ENCODE peak calls at places on chromosomes 6 and 20, in seven cellular contexts. W, Z, J, P, G, U and X are unnamed samples.

GRCh38 chr6:83258517-83258916 is 65.4 kb downstream of the RWDD2A start:
- DNase-seq in W (no peak), Z (no peak), J (no peak), P (no peak), G (no peak), U (no peak), X (no peak)

GRCh38 chr20:64101731-64102621 is 5.4 kb downstream of the NPBWR2 start:
- DNase-seq in W (peak; percentile 84), Z (peak; percentile 49), J (no peak), P (no peak), G (no peak), U (no peak), X (peak; percentile 80)

GRCh38 chr20:21719592-21720214 is 14.2 kb downstream of the PAX1 start:
- DNase-seq in W (no peak), Z (peak; percentile 58), J (peak; percentile 35), P (no peak), G (no peak), U (peak; percentile 68), X (no peak)

GRCh38 chr20:15836634-15837033 is 736.6 kb downstream of the KIF16B start:
- DNase-seq in W (no peak), Z (no peak), J (no peak), P (no peak), G (no peak), U (no peak), X (no peak)

GRCh38 chr6:108715832-108716231 is 132.4 kb upstream of the ARMC2 start:
- DNase-seq in W (no peak), Z (no peak), J (no peak), P (no peak), G (no peak), U (no peak), X (no peak)

GRCh38 chr20:595330-596308 is 14.5 kb downstream of the TCF15 start:
- DNase-seq in W (no peak), Z (no peak), J (no peak), P (no peak), G (no peak), U (no peak), X (no peak)

GRCh38 chr6:155549928-155550327 is 94.3 kb upstream of the NOX3 start:
- DNase-seq in W (no peak), Z (no peak), J (no peak), P (no peak), G (no peak), U (no peak), X (no peak)

GRCh38 chr6:144582939-144583613 is 297.9 kb downstream of the UTRN start:
- DNase-seq in W (peak; percentile 44), Z (no peak), J (no peak), P (no peak), G (peak; percentile 41), U (no peak), X (peak; percentile 23)

GRCh38 chr20:32798046-32798985 is 21.4 kb upstream of the MAPRE1 start:
- DNase-seq in W (no peak), Z (no peak), J (no peak), P (no peak), G (no peak), U (no peak), X (no peak)
- H3K4me1 ChIP-seq in W (peaks cover 3% of the 10 kb centered on the region), Z (no peaks in the 10 kb centered on the region), J (no peaks in the 10 kb centered on the region), P (no peaks in the 10 kb centered on the region), G (no peaks in the 10 kb centered on the region), U (no peaks in the 10 kb centered on the region), X (peaks cover 40% of the 10 kb centered on the region)

GRCh38 chr20:57214948-57215347 is 51.5 kb downstream of the BMP7 start:
- DNase-seq in W (no peak), Z (no peak), J (no peak), P (no peak), G (no peak), U (no peak), X (no peak)
- H3K27ac ChIP-seq in W (no peak overlapping the region), Z (no peak overlapping the region), J (no peak overlapping the region), P (no peak overlapping the region), G (no peak overlapping the region), U (no peak overlapping the region), X (no peak overlapping the region)

GRCh38 chr6:15290962-15291704 is 45.3 kb downstream of the JARID2 start:
- DNase-seq in W (no peak), Z (no peak), J (no peak), P (no peak), G (no peak), U (no peak), X (no peak)

GRCh38 chr6:15296249-15296648 is 50.4 kb downstream of the JARID2 start:
- DNase-seq in W (no peak), Z (no peak), J (no peak), P (no peak), G (no peak), U (no peak), X (no peak)

GRCh38 chr6:15293674-15294073 is 47.8 kb downstream of the JARID2 start:
- DNase-seq in W (no peak), Z (no peak), J (no peak), P (no peak), G (no peak), U (no peak), X (no peak)

GRCh38 chr6:15290067-15290641 is 44.3 kb downstream of the JARID2 start:
- DNase-seq in W (no peak), Z (no peak), J (no peak), P (no peak), G (no peak), U (no peak), X (no peak)

GRCh38 chr6:15292721-15293302 is 46.9 kb downstream of the JARID2 start:
- DNase-seq in W (no peak), Z (no peak), J (no peak), P (no peak), G (no peak), U (no peak), X (no peak)
- H3K27me3 ChIP-seq in W (no peaks in the 10 kb centered on the region), Z (no peaks in the 10 kb centered on the region), J (no peaks in the 10 kb centered on the region), P (no peaks in the 10 kb centered on the region), G (no peaks in the 10 kb centered on the region), U (no peaks in the 10 kb centered on the region), X (no peaks in the 10 kb centered on the region)

DNA sequence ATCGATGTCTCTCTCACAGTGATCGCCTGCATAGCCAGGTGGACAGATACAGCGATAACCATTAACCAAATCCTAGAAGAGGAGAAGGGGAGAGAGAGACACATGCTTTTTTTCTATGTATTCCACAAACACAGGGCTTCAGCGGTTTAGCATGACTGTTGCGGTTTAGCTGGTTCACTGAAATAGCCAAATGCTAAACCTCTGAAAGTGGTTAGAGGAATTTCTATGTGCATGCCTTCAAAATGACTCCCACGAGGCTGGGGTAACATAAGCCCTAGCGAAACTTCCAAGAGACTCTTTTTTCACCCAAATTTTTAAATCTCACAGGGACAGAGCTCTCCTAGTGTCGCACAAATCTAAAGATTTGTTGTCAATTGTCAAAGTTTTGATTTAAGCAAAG is 25.1 kb downstream of the JAG1 start:
- DNase-seq in W (no peak), Z (no peak), J (no peak), P (no peak), G (no peak), U (no peak), X (no peak)
- H3K4me1 ChIP-seq in W (no peaks in the 10 kb centered on the region), Z (peaks cover 13% of the 10 kb centered on the region), J (no peaks in the 10 kb centered on the region), P (peaks cover 90% of the 10 kb centered on the region), G (peaks cover 2% of the 10 kb centered on the region), U (peaks cover 19% of the 10 kb centered on the region), X (no peaks in the 10 kb centered on the region)

DNA sequence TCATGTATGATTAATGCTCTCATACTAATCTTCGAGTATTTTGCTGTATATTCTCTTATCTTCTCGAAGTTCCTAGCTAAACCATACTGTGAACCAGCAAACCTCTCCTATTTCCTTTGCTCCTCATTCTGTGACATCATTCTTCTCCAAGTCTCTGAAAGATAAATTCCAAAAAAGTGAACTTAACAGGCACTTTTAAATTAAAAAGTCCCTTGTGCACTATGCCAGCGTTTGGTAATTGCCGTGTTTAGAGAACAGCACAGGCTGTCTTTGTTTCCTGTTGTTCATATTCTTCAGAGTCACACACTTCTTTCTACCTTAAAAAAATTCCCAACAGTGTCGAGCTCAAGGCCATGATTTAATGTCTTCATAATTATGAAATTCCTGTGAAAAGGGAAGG is 188.4 kb upstream of the PHACTR1 start:
- DNase-seq in W (no peak), Z (no peak), J (no peak), P (no peak), G (no peak), U (no peak), X (no peak)
- H3K27ac ChIP-seq in W (no peak overlapping the region), Z (no peak overlapping the region), J (no peak overlapping the region), P (no peak overlapping the region), G (no peak overlapping the region), U (no peak overlapping the region), X (no peak overlapping the region)

DNA sequence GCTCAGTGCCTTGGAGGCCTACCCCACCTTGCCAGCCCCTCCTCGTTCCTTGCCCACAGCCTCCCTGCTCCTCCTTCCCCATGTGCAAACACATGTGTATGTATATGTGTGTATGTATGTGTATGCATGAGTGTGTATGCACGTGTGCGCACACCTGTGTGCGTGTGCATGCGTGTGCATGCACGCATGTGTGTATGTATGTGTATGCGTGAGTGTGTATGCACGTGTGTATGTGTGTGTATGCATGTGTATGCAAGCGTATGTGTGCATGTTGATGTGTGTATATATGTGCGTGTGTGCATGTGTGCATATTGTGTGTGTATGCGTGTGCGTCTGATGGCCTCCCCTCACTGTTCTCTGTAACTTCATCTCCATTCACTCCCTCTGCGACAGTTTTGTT is 74.7 kb downstream of the SRC start:
- DNase-seq in W (no peak), Z (no peak), J (no peak), P (no peak), G (no peak), U (no peak), X (no peak)
- H3K27me3 ChIP-seq in W (no peaks in the 10 kb centered on the region), Z (no peaks in the 10 kb centered on the region), J (peaks cover 49% of the 10 kb centered on the region), P (no peaks in the 10 kb centered on the region), G (no peaks in the 10 kb centered on the region), U (peaks cover 98% of the 10 kb centered on the region), X (no peaks in the 10 kb centered on the region)

GRCh38 chr20:50381053-50381732 is 129.0 kb upstream of the PTPN1 start:
- DNase-seq in W (no peak), Z (no peak), J (no peak), P (no peak), G (no peak), U (no peak), X (no peak)
- H3K4me1 ChIP-seq in W (peaks cover 27% of the 10 kb centered on the region), Z (peaks cover 43% of the 10 kb centered on the region), J (peaks cover 23% of the 10 kb centered on the region), P (peaks cover 55% of the 10 kb centered on the region), G (peaks cover 15% of the 10 kb centered on the region), U (peaks cover 93% of the 10 kb centered on the region), X (peaks cover 26% of the 10 kb centered on the region)

GRCh38 chr6:38346291-38347079 is 293.2 kb downstream of the BTBD9 start:
- DNase-seq in W (no peak), Z (no peak), J (no peak), P (no peak), G (no peak), U (no peak), X (no peak)
- H3K27ac ChIP-seq in W (no peak overlapping the region), Z (no peak overlapping the region), J (no peak overlapping the region), P (no peak overlapping the region), G (no peak overlapping the region), U (no peak overlapping the region), X (no peak overlapping the region)

DNA sequence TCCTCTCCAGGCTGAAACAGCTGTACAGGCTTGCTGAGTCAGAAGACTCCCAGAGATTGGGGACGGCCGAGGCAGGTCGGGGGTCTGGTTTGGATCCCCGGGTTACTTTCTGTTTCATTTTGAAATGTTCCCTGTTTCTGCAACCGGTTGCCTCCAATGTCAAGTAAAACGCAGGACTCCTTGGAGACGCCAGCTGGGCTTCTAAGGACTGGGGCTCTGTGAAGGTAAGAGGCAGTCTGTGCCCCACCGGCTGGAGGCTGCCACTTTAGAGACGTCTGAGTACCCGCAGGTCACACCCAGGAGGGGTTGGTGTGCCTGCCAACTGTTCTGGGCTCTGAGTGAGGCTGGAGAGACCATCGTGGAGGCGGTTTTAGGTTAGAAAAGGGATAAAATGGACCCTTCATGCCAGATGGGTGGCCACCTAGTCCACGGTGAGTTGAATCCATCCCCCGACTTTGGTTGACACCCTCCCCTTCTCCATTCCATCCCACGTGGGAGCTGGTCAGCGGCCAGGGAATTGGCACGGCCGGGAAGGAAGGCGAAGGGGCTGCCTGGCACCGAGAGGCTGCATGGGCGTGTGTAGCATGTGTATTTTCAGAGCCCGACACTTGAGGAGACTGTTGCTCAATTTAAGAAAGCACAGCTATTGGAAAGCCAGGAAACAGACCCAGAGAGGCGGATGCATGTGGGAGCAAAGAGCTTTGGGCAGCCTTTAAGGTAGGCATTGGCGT is 240.9 kb downstream of the PHACTR1 start:
- DNase-seq in W (peak; percentile 24), Z (peak; percentile 73), J (no peak), P (peak; percentile 63), G (peak; percentile 66), U (no peak), X (peak; percentile 52)
- H3K27me3 ChIP-seq in W (no peaks in the 10 kb centered on the region), Z (no peaks in the 10 kb centered on the region), J (peaks cover 78% of the 10 kb centered on the region), P (no peaks in the 10 kb centered on the region), G (no peaks in the 10 kb centered on the region), U (peaks cover 42% of the 10 kb centered on the region), X (no peaks in the 10 kb centered on the region)